ENCODE peak calls at places on chromosomes 4 and X, in five cellular contexts. N is activated naive CD4-positive, alpha-beta T cell treated with anti-CD3 and anti-CD28 coated beads, Interleukin-2, amount 50 U/mL, for 72 hours; V is CD4-positive, alpha-beta T cell; Y is SK-N-SH treated with all-trans-retinoic acid at 6 μM for 48 hours; J is psoas muscle. B is an unnamed sample.
A peak's percentile ranks its signal among the peaks of the same experiment; 100 is the strongest.

GRCh38 chr4:55554453-55555030 is 7.8 kb upstream of the CLOCK start:
- ATAC-seq in J (no peak), Y (peak; percentile 86), N (no peak), V (peak; percentile 55), B (no peak)

GRCh38 chr4:94650690-94651089 is 107.1 kb upstream of the BMPR1B start:
- ATAC-seq in V (no peak), Y (no peak), J (no peak), N (no peak), B (no peak)

GRCh38 chrX:2732076-2732475 is 19.8 kb upstream of the XG start:
- ATAC-seq in J (no peak), Y (no peak), V (no peak), N (no peak), B (no peak)

GRCh38 chr4:155342142-155342541 is 34.6 kb downstream of the MAP9 start:
- ATAC-seq in V (no peak), Y (peak; percentile 99), N (peak; percentile 46), J (no peak), B (no peak)

GRCh38 chrX:125293792-125294780 is 25.6 kb upstream of the TEX13C start:
- ATAC-seq in V (no peak), J (no peak), N (peak; percentile 81), Y (no peak), B (peak; percentile 69)

GRCh38 chrX:71941771-71942170 is 31.1 kb downstream of the NHSL2 start:
- ATAC-seq in J (no peak), V (no peak), Y (peak; percentile 65), N (no peak), B (no peak)

GRCh38 chr4:7124643-7125442 is 57.0 kb upstream of the GRPEL1 start:
- ATAC-seq in J (peak; percentile 72), Y (no peak), V (no peak), N (no peak), B (no peak)

GRCh38 chrX:40012039-40012799 is 85.5 kb downstream of the BCOR start:
- ATAC-seq in J (peak; percentile 18), V (no peak), Y (no peak), N (peak; percentile 21), B (peak; percentile 11)

GRCh38 chr4:181659202-181659601 is 584.0 kb upstream of the TENM3 start:
- ATAC-seq in V (no peak), N (no peak), Y (no peak), J (no peak), B (no peak)

GRCh38 chr4:105215609-105216313 is 69.1 kb downstream of the TET2 start:
- ATAC-seq in Y (peak; percentile 49), N (peak; percentile 96), J (peak; percentile 59), V (no peak), B (no peak)

GRCh38 chr4:48570646-48571220 is 80.7 kb downstream of the ZAR1 start:
- ATAC-seq in J (no peak), V (no peak), Y (peak; percentile 78), N (peak; percentile 53), B (no peak)